ENCODE peak calls at places on chromosomes 11 and 22, in six cellular contexts. D is CD8-positive, alpha-beta memory T cell; R is CD8-positive, alpha-beta T cell; B is kidney; E is stimulated activated CD8-positive, alpha-beta memory T cell treated with anti-CD3 and anti-CD28 coated beads, Interleukin-4, amount 100 ng/mL, for 24 hours; G is OCI-LY7. V is an unnamed sample.

GRCh38 chr22:38271101-38271500 is 1.7 kb downstream of the TMEM184B start:
- DNase-seq in G (no peak), R (no peak), E (no peak), B (no peak), D (no peak), V (no peak)

GRCh38 chr11:112511271-112511670 is 250.6 kb upstream of the PLET1 start:
- DNase-seq in B (no peak), G (no peak), D (no peak), R (no peak), E (no peak), V (no peak)

GRCh38 chr22:20761536-20761935 is 12.4 kb upstream of the SERPIND1 start:
- DNase-seq in B (no peak), R (no peak), E (no peak), G (no peak), D (no peak), V (no peak)

GRCh38 chr22:39130152-39130704 is 22.3 kb downstream of the CBX7 start:
- DNase-seq in G (no peak), D (no peak), E (no peak), B (no peak), R (no peak), V (no peak)

GRCh38 chr22:19085233-19086043 is 36.8 kb downstream of the DGCR2 start:
- DNase-seq in D (no peak), B (no peak), R (no peak), E (no peak), G (peak), V (no peak)

GRCh38 chr11:116837231-116838091 is at the start of gene APOA1:
- DNase-seq in D (no peak), B (no peak), G (no peak), E (no peak), R (no peak), V (no peak)

GRCh38 chr11:106091480-106092123 is 14.1 kb downstream of the AASDHPPT start:
- DNase-seq in E (no peak), R (no peak), G (no peak), B (no peak), D (no peak), V (no peak)

GRCh38 chr22:36423461-36424404 is 36.0 kb upstream of the MYH9 start:
- DNase-seq in D (no peak), G (no peak), B (no peak), R (no peak), E (no peak), V (no peak)

GRCh38 chr11:43282607-43283440 is 29.0 kb upstream of the API5 start:
- DNase-seq in E (peak), B (no peak), D (peak), G (peak), R (peak), V (peak)

GRCh38 chr11:66386171-66387069 is 14.9 kb upstream of the SLC29A2 start:
- DNase-seq in G (peak), B (peak), R (peak), D (peak), E (peak), V (peak)

GRCh38 chr11:67699521-67699920 is 25.1 kb upstream of the ALDH3B2 start:
- DNase-seq in G (no peak), D (no peak), E (no peak), R (no peak), B (no peak), V (no peak)

GRCh38 chr22:38986629-38987028 is 4.5 kb downstream of the APOBEC3B start:
- DNase-seq in G (no peak), E (no peak), D (no peak), B (peak), R (no peak), V (no peak)

GRCh38 chr11:35237345-35237744 is 98.4 kb downstream of the CD44 start:
- DNase-seq in E (no peak), D (no peak), G (no peak), R (no peak), B (no peak), V (no peak)

GRCh38 chr11:116990061-116990473 is 108.2 kb downstream of the SIK3 start:
- DNase-seq in E (no peak), D (no peak), R (no peak), B (no peak), G (no peak), V (no peak)

V was measured in G401.